ENCODE peak calls at places on chromosomes 12 and 14, in four cellular contexts. One of them, this sample, is unnamed.
A peak's percentile ranks its signal among the peaks of the same experiment; 100 is the strongest.

GRCh38 chr14:98466807-98467206 is 805.2 kb downstream of the BCL11B start:
- DNase-seq in fibroblast of villous mesenchyme: no peak
- DNase-seq in spleen: no peak
- DNase-seq in dorsolateral prefrontal cortex: no peak
- DNase-seq in this sample: peak; percentile 45

GRCh38 chr14:23306412-23307145 is at the start of gene BCL2L2:
- DNase-seq in fibroblast of villous mesenchyme: peak; percentile 94
- DNase-seq in spleen: peak; percentile 90
- DNase-seq in dorsolateral prefrontal cortex: peak; percentile 87
- DNase-seq in this sample: peak; percentile 91

GRCh38 chr14:79581912-79582576 is 629.3 kb downstream of the DIO2 start:
- DNase-seq in fibroblast of villous mesenchyme: no peak
- DNase-seq in dorsolateral prefrontal cortex: no peak
- DNase-seq in spleen: no peak
- DNase-seq in this sample: peak; percentile 42

GRCh38 chr12:52581481-52581880 is 7.8 kb upstream of the KRT74 start:
- DNase-seq in fibroblast of villous mesenchyme: peak; percentile 18
- DNase-seq in dorsolateral prefrontal cortex: no peak
- DNase-seq in spleen: no peak
- DNase-seq in this sample: no peak

GRCh38 chr12:32917094-32917611 is 20.6 kb upstream of the PKP2 start:
- DNase-seq in fibroblast of villous mesenchyme: peak; percentile 63
- DNase-seq in spleen: no peak
- DNase-seq in dorsolateral prefrontal cortex: no peak
- DNase-seq in this sample: peak; percentile 81

GRCh38 chr12:27998170-27999110 is 25.9 kb upstream of the PTHLH start:
- DNase-seq in dorsolateral prefrontal cortex: no peak
- DNase-seq in fibroblast of villous mesenchyme: no peak
- DNase-seq in spleen: no peak
- DNase-seq in this sample: no peak

GRCh38 chr12:124174406-124174805 is 120.5 kb upstream of the RFLNA start:
- DNase-seq in spleen: no peak
- DNase-seq in fibroblast of villous mesenchyme: peak; percentile 38
- DNase-seq in dorsolateral prefrontal cortex: no peak
- DNase-seq in this sample: peak; percentile 71

GRCh38 chr14:53525608-53526007 is 372.5 kb upstream of the DDHD1 start:
- DNase-seq in spleen: no peak
- DNase-seq in dorsolateral prefrontal cortex: no peak
- DNase-seq in fibroblast of villous mesenchyme: no peak
- DNase-seq in this sample: no peak

GRCh38 chr14:21924479-21924878 is 250.9 kb upstream of the OR4E1 start:
- DNase-seq in spleen: peak; percentile 87
- DNase-seq in fibroblast of villous mesenchyme: no peak
- DNase-seq in dorsolateral prefrontal cortex: no peak
- DNase-seq in this sample: no peak

GRCh38 chr12:82880442-82880901 is 193.8 kb downstream of the TMTC2 start:
- DNase-seq in dorsolateral prefrontal cortex: no peak
- DNase-seq in fibroblast of villous mesenchyme: no peak
- DNase-seq in spleen: no peak
- DNase-seq in this sample: peak; percentile 25

DNA sequence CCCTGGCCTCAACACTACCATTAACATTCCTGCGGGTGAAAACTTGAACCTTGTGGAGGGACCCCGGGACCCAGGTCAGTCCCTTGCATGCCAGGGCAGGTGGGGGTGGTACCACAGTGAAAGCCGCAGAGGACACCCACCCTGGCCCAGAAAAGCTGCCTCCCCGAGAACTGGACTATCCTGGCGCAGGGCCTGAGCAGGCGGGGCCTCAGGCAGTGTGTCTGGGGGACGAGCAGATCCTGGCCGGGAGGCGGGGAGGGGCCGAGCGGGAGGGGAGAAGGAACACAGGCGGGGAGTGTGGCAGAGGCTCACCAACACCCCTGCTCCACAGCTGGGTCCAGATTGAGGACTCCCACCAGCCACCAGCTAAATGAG is 10.0 kb downstream of the AHNAK2 start:
- DNase-seq in spleen: peak; percentile 74
- DNase-seq in dorsolateral prefrontal cortex: no peak
- DNase-seq in fibroblast of villous mesenchyme: peak; percentile 61
- DNase-seq in this sample: peak; percentile 65
- H3K4me3 ChIP-seq in spleen: peak overlapping the region; percentile 15
- H3K4me3 ChIP-seq in dorsolateral prefrontal cortex: peak overlapping the region; percentile 41
- H3K4me3 ChIP-seq in fibroblast of villous mesenchyme: peak overlapping the region; percentile 50
- H3K4me3 ChIP-seq in this sample: peak overlapping the region; percentile 46

GRCh38 chr14:25381498-25381897 is 331.6 kb upstream of the STXBP6 start:
- DNase-seq in spleen: no peak
- DNase-seq in dorsolateral prefrontal cortex: no peak
- DNase-seq in fibroblast of villous mesenchyme: no peak
- DNase-seq in this sample: no peak
- TF ChIP-seq CTCF in spleen: no peak
- TF ChIP-seq CTCF in dorsolateral prefrontal cortex: no peak
- TF ChIP-seq CTCF in fibroblast of villous mesenchyme: peak; percentile 19
- TF ChIP-seq CTCF in this sample: peak; percentile 19

GRCh38 chr12:77963576-77964178 is 133.0 kb downstream of the NAV3 start:
- DNase-seq in spleen: no peak
- DNase-seq in dorsolateral prefrontal cortex: no peak
- DNase-seq in fibroblast of villous mesenchyme: no peak
- DNase-seq in this sample: no peak

GRCh38 chr12:77968021-77968420 is 137.3 kb downstream of the NAV3 start:
- DNase-seq in dorsolateral prefrontal cortex: no peak
- DNase-seq in fibroblast of villous mesenchyme: no peak
- DNase-seq in spleen: no peak
- DNase-seq in this sample: no peak

GRCh38 chr12:77968571-77968970 is 137.9 kb downstream of the NAV3 start:
- DNase-seq in dorsolateral prefrontal cortex: no peak
- DNase-seq in spleen: no peak
- DNase-seq in fibroblast of villous mesenchyme: no peak
- DNase-seq in this sample: no peak

GRCh38 chr12:77965790-77966189 is 135.1 kb downstream of the NAV3 start:
- DNase-seq in dorsolateral prefrontal cortex: no peak
- DNase-seq in fibroblast of villous mesenchyme: peak; percentile 57
- DNase-seq in spleen: no peak
- DNase-seq in this sample: no peak
- H3K4me3 ChIP-seq in dorsolateral prefrontal cortex: peak overlapping the region; percentile 45
- H3K4me3 ChIP-seq in fibroblast of villous mesenchyme: peak overlapping the region; percentile 17
- H3K4me3 ChIP-seq in spleen: no peak overlapping the region
- H3K4me3 ChIP-seq in this sample: no peak overlapping the region

GRCh38 chr12:57498143-57498524 is 10.3 kb downstream of the MARS1 start:
- DNase-seq in fibroblast of villous mesenchyme: no peak
- DNase-seq in dorsolateral prefrontal cortex: no peak
- DNase-seq in spleen: peak; percentile 41
- DNase-seq in this sample: no peak
- TF ChIP-seq CTCF in fibroblast of villous mesenchyme: peak; percentile 6
- TF ChIP-seq CTCF in dorsolateral prefrontal cortex: no peak
- TF ChIP-seq CTCF in spleen: no peak
- TF ChIP-seq CTCF in this sample: peak; percentile 15

GRCh38 chr14:85514487-85514886 is 15.5 kb upstream of the FLRT2 start:
- DNase-seq in spleen: no peak
- DNase-seq in dorsolateral prefrontal cortex: no peak
- DNase-seq in fibroblast of villous mesenchyme: no peak
- DNase-seq in this sample: no peak
- H3K4me3 ChIP-seq in spleen: no peak overlapping the region
- H3K4me3 ChIP-seq in dorsolateral prefrontal cortex: no peak overlapping the region
- H3K4me3 ChIP-seq in fibroblast of villous mesenchyme: no peak overlapping the region
- H3K4me3 ChIP-seq in this sample: no peak overlapping the region

DNA sequence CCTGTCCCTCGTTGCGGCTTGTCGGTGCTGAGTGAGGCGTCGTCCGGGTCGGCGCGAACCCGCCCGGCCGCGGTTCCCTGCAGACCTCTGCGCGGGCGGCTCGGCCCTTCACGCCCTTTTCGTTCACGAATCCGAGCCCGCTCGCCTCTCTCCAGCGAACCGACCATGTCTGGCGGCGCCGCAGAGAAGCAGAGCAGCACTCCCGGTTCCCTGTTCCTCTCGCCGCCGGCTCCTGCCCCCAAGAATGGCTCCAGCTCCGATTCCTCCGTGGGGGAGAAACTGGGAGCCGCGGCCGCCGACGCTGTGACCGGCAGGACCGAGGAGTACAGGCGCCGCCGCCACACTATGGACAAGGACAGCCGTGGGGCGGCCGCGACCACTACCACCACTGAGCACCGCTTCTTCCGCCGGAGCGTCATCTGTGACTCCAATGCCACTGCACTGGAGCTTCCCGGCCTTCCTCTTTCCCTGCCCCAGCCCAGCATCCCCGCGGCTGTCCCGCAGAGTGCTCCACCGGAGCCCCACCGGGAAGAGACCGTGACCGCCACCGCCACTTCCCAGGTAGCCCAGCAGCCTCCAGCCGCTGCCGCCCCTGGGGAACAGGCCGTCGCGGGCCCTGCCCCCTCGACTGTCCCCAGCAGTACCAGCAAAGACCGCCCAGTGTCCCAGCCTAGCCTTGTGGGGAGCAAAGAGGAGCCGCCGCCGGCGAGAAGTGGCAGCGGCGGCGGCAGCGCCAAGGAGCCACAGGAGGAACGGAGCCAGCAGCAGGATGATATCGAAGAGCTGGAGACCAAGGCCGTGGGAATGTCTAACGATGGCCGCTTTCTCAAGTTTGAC is 1.2 kb downstream of the WNK1 start:
- DNase-seq in fibroblast of villous mesenchyme: peak; percentile 23
- DNase-seq in dorsolateral prefrontal cortex: no peak
- DNase-seq in spleen: peak; percentile 92
- DNase-seq in this sample: peak; percentile 14
- TF ChIP-seq CTCF in fibroblast of villous mesenchyme: no peak
- TF ChIP-seq CTCF in dorsolateral prefrontal cortex: no peak
- TF ChIP-seq CTCF in spleen: no peak
- TF ChIP-seq CTCF in this sample: peak; percentile 7

GRCh38 chr12:114412307-114412706 is 6.4 kb upstream of the TBX5 start:
- DNase-seq in spleen: no peak
- DNase-seq in dorsolateral prefrontal cortex: no peak
- DNase-seq in fibroblast of villous mesenchyme: no peak
- DNase-seq in this sample: no peak

GRCh38 chr12:114409796-114410520 is 4.0 kb upstream of the TBX5 start:
- DNase-seq in spleen: no peak
- DNase-seq in dorsolateral prefrontal cortex: no peak
- DNase-seq in fibroblast of villous mesenchyme: peak; percentile 30
- DNase-seq in this sample: no peak

GRCh38 chr12:114412825-114413749 is 7.1 kb upstream of the TBX5 start:
- DNase-seq in fibroblast of villous mesenchyme: no peak
- DNase-seq in spleen: no peak
- DNase-seq in dorsolateral prefrontal cortex: no peak
- DNase-seq in this sample: no peak

GRCh38 chr12:114408881-114409795 is 3.2 kb upstream of the TBX5 start:
- DNase-seq in spleen: no peak
- DNase-seq in fibroblast of villous mesenchyme: peak; percentile 82
- DNase-seq in dorsolateral prefrontal cortex: no peak
- DNase-seq in this sample: no peak

GRCh38 chr12:114411081-114411836 is 5.3 kb upstream of the TBX5 start:
- DNase-seq in dorsolateral prefrontal cortex: no peak
- DNase-seq in spleen: no peak
- DNase-seq in fibroblast of villous mesenchyme: peak; percentile 29
- DNase-seq in this sample: no peak
- H3K4me3 ChIP-seq in dorsolateral prefrontal cortex: no peak overlapping the region
- H3K4me3 ChIP-seq in spleen: no peak overlapping the region
- H3K4me3 ChIP-seq in fibroblast of villous mesenchyme: no peak overlapping the region
- H3K4me3 ChIP-seq in this sample: no peak overlapping the region